ENCODE peak calls at places on chromosomes 12 and 14, in six cellular contexts. U is heart right ventricle, B is breast epithelium, O is lung, J is upper lobe of right lung, X is esophagus squamous epithelium. G is an unnamed sample.

GRCh38 chr14:101823511-101824120 is 62.1 kb downstream of the PPP2R5C start:
- DNase-seq in O (no peak), J (no peak), X (no peak), U (no peak), B (no peak), G (no peak)

GRCh38 chr14:23694085-23694975 is 58.2 kb downstream of the DHRS2 start:
- DNase-seq in B (no peak), U (no peak), J (no peak), X (no peak), O (no peak), G (peak)

GRCh38 chr14:105168979-105169507 is 467 bp upstream of the JAG2 start:
- DNase-seq in X (no peak), B (no peak), U (peak), J (no peak), O (no peak), G (no peak)

GRCh38 chr12:129827985-129828384 is 75.8 kb downstream of the TMEM132D start:
- DNase-seq in U (no peak), O (no peak), B (no peak), X (no peak), J (no peak), G (no peak)

GRCh38 chr12:94172973-94173372 is 24.6 kb downstream of the PLXNC1 start:
- DNase-seq in U (no peak), B (no peak), O (peak), J (no peak), X (peak), G (no peak)

GRCh38 chr14:83975435-83976222 is 1554.3 kb upstream of the FLRT2 start:
- DNase-seq in O (no peak), J (no peak), X (no peak), B (no peak), U (peak), G (peak)

GRCh38 chr12:27899151-27899661 is 73.3 kb downstream of the PTHLH start:
- DNase-seq in U (no peak), J (no peak), O (no peak), X (no peak), B (no peak), G (no peak)

GRCh38 chr12:124750787-124751471 is 112.7 kb downstream of the SCARB1 start:
- DNase-seq in B (no peak), X (no peak), J (no peak), U (no peak), O (no peak), G (no peak)

GRCh38 chr12:85627584-85627983 is 208.6 kb downstream of the RASSF9 start:
- DNase-seq in O (no peak), B (no peak), J (no peak), U (no peak), X (no peak), G (no peak)

GRCh38 chr12:117045175-117045997 is 53.8 kb downstream of the TESC start:
- DNase-seq in B (no peak), X (no peak), J (no peak), U (no peak), O (no peak), G (no peak)

GRCh38 chr12:51351913-51352532 is 5.5 kb upstream of the CELA1 start:
- DNase-seq in X (no peak), B (no peak), U (peak), O (peak), J (no peak), G (peak)

GRCh38 chr12:9925746-9926393 is 6.3 kb downstream of the CLEC2A start:
- DNase-seq in O (no peak), B (no peak), X (no peak), J (no peak), U (peak), G (no peak)

GRCh38 chr14:40630471-40630870 is 976.2 kb upstream of the LRFN5 start:
- DNase-seq in U (no peak), B (no peak), O (no peak), X (no peak), J (no peak), G (no peak)

GRCh38 chr12:128078311-128078851 is 188.6 kb upstream of the TMEM132C start:
- DNase-seq in J (no peak), U (no peak), O (no peak), X (no peak), B (no peak), G (no peak)

GRCh38 chr12:114774181-114774580 is 90.2 kb upstream of the TBX3 start:
- DNase-seq in J (no peak), B (no peak), X (no peak), O (no peak), U (no peak), G (no peak)

GRCh38 chr12:117141097-117141898 is 42.1 kb upstream of the TESC start:
- DNase-seq in O (peak), B (no peak), J (peak), U (no peak), X (no peak), G (no peak)

GRCh38 chr14:50616275-50616674 is 51.8 kb downstream of the SAV1 start:
- DNase-seq in X (no peak), J (no peak), U (no peak), B (no peak), O (no peak), G (no peak)

GRCh38 chr12:75881910-75882309 is 149.7 kb downstream of the PHLDA1 start:
- DNase-seq in U (no peak), J (no peak), B (no peak), X (no peak), O (no peak), G (no peak)

GRCh38 chr12:21795648-21796328 is 21.3 kb upstream of the KCNJ8 start:
- DNase-seq in X (no peak), U (no peak), J (no peak), B (no peak), O (no peak), G (no peak)

GRCh38 chr12:122394626-122395194 is 27.8 kb downstream of the CLIP1 start:
- DNase-seq in X (no peak), O (no peak), J (no peak), U (no peak), B (no peak), G (peak)

GRCh38 chr14:23406244-23406643 is 1.8 kb downstream of the MYH6 start:
- DNase-seq in U (no peak), B (no peak), J (no peak), O (no peak), X (no peak), G (no peak)

GRCh38 chr12:90589966-90590365 is 365.0 kb downstream of the CCER1 start:
- DNase-seq in X (no peak), O (no peak), B (no peak), U (no peak), J (no peak), G (no peak)

GRCh38 chr12:109393437-109394345 is 46.0 kb downstream of the MYO1H start:
- DNase-seq in J (no peak), O (no peak), B (no peak), X (no peak), U (peak), G (peak)

GRCh38 chr14:38211258-38211735 is 3.6 kb downstream of the SSTR1 start:
- DNase-seq in O (no peak), X (no peak), U (peak), J (no peak), B (no peak), G (no peak)

GRCh38 chr12:85996280-85996679 is 122.2 kb downstream of the NTS start:
- DNase-seq in B (no peak), J (no peak), X (no peak), U (no peak), O (no peak), G (no peak)

GRCh38 chr14:94689985-94690400 is 77.8 kb downstream of the SERPINA3 start:
- DNase-seq in B (no peak), U (no peak), J (peak), O (no peak), X (no peak), G (no peak)

GRCh38 chr14:94690486-94690885 is 78.3 kb downstream of the SERPINA3 start:
- DNase-seq in U (no peak), J (peak), O (no peak), B (no peak), X (no peak), G (no peak)

GRCh38 chr14:94690896-94691657 is 78.8 kb downstream of the GSC start:
- DNase-seq in O (no peak), X (no peak), B (no peak), U (no peak), J (no peak), G (no peak)

GRCh38 chr14:94691658-94692029 is 78.3 kb downstream of the GSC start:
- DNase-seq in U (no peak), O (no peak), B (no peak), X (no peak), J (no peak), G (no peak)

GRCh38 chr14:94689218-94689984 is 77.2 kb downstream of the SERPINA3 start:
- DNase-seq in X (no peak), U (peak), J (peak), O (peak), B (peak), G (peak)
- H3K27ac ChIP-seq in X (no peak), U (no peak), J (no peak), O (no peak), B (no peak), G (no peak)

DNA sequence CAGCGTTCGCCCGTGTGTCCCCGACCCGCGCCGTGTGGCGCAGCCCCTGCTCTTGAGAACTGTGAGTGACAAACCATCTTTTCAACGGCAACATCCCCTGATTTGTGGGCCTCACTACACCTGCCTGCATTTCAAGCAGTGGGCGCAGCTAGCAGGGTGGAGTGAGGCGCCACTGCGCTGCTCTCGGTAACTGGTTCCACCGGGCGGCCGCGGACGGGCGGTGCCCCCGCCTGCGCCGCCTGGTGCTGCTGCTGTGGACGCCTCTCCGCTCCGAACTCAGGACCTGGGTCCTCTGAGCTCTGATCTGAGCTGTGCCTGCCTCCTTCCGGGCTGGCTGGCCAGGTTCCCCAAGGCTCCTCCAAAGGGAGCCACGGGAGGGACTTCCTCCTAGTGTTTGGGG is 5.9 kb upstream of the DEGS2 start:
- DNase-seq in X (no peak), U (no peak), B (no peak), J (peak), O (no peak), G (no peak)
- TF ChIP-seq CTCF in X (peak), U (peak), B (no peak), J (no peak), O (no peak), G (no peak)

GRCh38 chr14:68247281-68247680 is 427.7 kb downstream of the RAD51B start:
- DNase-seq in X (no peak), U (no peak), J (no peak), B (no peak), O (no peak), G (no peak)
- H3K27ac ChIP-seq in X (peak), U (peak), J (peak), B (peak), O (no peak), G (peak)

GRCh38 chr12:92436847-92437246 is 265.9 kb upstream of the PLEKHG7 start:
- DNase-seq in U (no peak), B (no peak), X (no peak), O (no peak), J (no peak), G (no peak)

GRCh38 chr12:92434607-92435025 is 268.2 kb upstream of the PLEKHG7 start:
- DNase-seq in J (no peak), U (no peak), O (no peak), B (no peak), X (no peak), G (no peak)

GRCh38 chr12:92426346-92426745 is 276.4 kb upstream of the PLEKHG7 start:
- DNase-seq in J (no peak), O (no peak), X (no peak), U (no peak), B (no peak), G (no peak)

GRCh38 chr12:92432724-92433281 is 270.0 kb upstream of the PLEKHG7 start:
- DNase-seq in X (no peak), U (no peak), B (no peak), O (no peak), J (no peak), G (no peak)

GRCh38 chr12:92431146-92431545 is 271.6 kb upstream of the PLEKHG7 start:
- DNase-seq in X (no peak), O (no peak), B (no peak), U (no peak), J (no peak), G (no peak)
- TF ChIP-seq CTCF in X (no peak), O (no peak), B (no peak), U (no peak), J (no peak), G (no peak)

GRCh38 chr14:63357841-63358240 is 39.1 kb upstream of the GPHB5 start:
- DNase-seq in B (no peak), O (no peak), X (no peak), U (no peak), J (no peak), G (no peak)
- H3K27ac ChIP-seq in B (no peak), O (no peak), X (no peak), U (no peak), J (no peak), G (no peak)

G was measured in body of pancreas.